ENCODE peak calls at places on chromosome 2, in five cellular contexts. L is activated T-cell treated with anti-CD3 and anti-CD28 coated beads, Interleukin-2, amount 50 U/mL, for 72 hours; U is T follicular helper cell; Z is psoas muscle; M is fibroblast of the aortic adventitia. I is an unnamed sample.

GRCh38 chr2:160365691-160366367 is 127.8 kb downstream of the RBMS1 start:
- DNase-seq in L (no peak), U (no peak), Z (peak), M (peak), I (no peak)

GRCh38 chr2:120630031-120630701 is 105.5 kb upstream of the GLI2 start:
- DNase-seq in L (no peak), U (no peak), Z (no peak), M (no peak), I (no peak)

GRCh38 chr2:208025814-208026184 is 472 bp upstream of the PLEKHM3 start:
- DNase-seq in L (peak), U (no peak), Z (no peak), M (no peak), I (no peak)

GRCh38 chr2:23425338-23425871 is 40.4 kb downstream of the KLHL29 start:
- DNase-seq in L (no peak), U (no peak), Z (no peak), M (no peak), I (no peak)

GRCh38 chr2:240555541-240556250 is 2.1 kb downstream of the ANKMY1 start:
- DNase-seq in L (no peak), U (no peak), Z (no peak), M (no peak), I (no peak)

GRCh38 chr2:239519081-239519920 is 118.5 kb upstream of the HDAC4 start:
- DNase-seq in L (peak), U (no peak), Z (peak), M (no peak), I (no peak)

GRCh38 chr2:144592500-144593256 is 72.8 kb upstream of the ZEB2 start:
- DNase-seq in L (no peak), U (no peak), Z (no peak), M (no peak), I (no peak)

GRCh38 chr2:189008555-189009312 is 34.6 kb downstream of the COL3A1 start:
- DNase-seq in L (no peak), U (no peak), Z (no peak), M (no peak), I (no peak)

GRCh38 chr2:121247971-121248370 is 37.0 kb downstream of the TFCP2L1 start:
- DNase-seq in L (no peak), U (no peak), Z (no peak), M (no peak), I (no peak)

GRCh38 chr2:239979243-239980023 is 45.7 kb downstream of the NDUFA10 start:
- DNase-seq in L (no peak), U (no peak), Z (no peak), M (peak), I (no peak)

GRCh38 chr2:16160281-16161084 is 220.1 kb downstream of the MYCN start:
- DNase-seq in L (no peak), U (no peak), Z (no peak), M (no peak), I (no peak)

GRCh38 chr2:37916512-37917082 is 8.5 kb upstream of the RMDN2 start:
- DNase-seq in L (no peak), U (no peak), Z (peak), M (peak), I (no peak)

GRCh38 chr2:172253190-172254052 is 150.7 kb upstream of the DLX2 start:
- DNase-seq in L (peak), U (no peak), Z (peak), M (peak), I (peak)

GRCh38 chr2:172168917-172169346 is 66.2 kb upstream of the DLX2 start:
- DNase-seq in L (no peak), U (no peak), Z (no peak), M (peak), I (no peak)

GRCh38 chr2:27282892-27283291 is 663 bp downstream of the TRIM54 start:
- DNase-seq in L (no peak), U (no peak), Z (peak), M (no peak), I (no peak)